ENCODE peak calls at places on chromosomes 6 and 20, in five cellular contexts. E is heart left ventricle, S is testis, N is ovary, G is uterus. J is an unnamed sample.

GRCh38 chr6:87982134-87982533 is 65.5 kb upstream of the SPACA1 start:
- DNase-seq in G (no peak), E (no peak), N (no peak), S (no peak), J (no peak)

GRCh38 chr20:58586565-58587093 is 64.5 kb upstream of the STX16 start:
- DNase-seq in N (no peak), G (no peak), S (no peak), E (no peak), J (no peak)

GRCh38 chr20:36472656-36473071 is 68.7 kb upstream of the MYL9 start:
- DNase-seq in G (peak; percentile 43), N (peak; percentile 48), E (peak; percentile 44), S (no peak), J (no peak)

GRCh38 chr20:24018796-24019195 is 30.2 kb upstream of the GGTLC1 start:
- DNase-seq in E (no peak), G (no peak), N (no peak), S (no peak), J (no peak)

GRCh38 chr6:107732461-107732860 is 91.7 kb downstream of the SCML4 start:
- DNase-seq in G (no peak), E (no peak), N (no peak), S (no peak), J (no peak)

GRCh38 chr20:542777-543368 is 717 bp downstream of the CSNK2A1 start:
- DNase-seq in N (peak; percentile 61), S (peak; percentile 43), E (peak; percentile 25), G (no peak), J (peak; percentile 35)

GRCh38 chr6:129015721-129016120 is 132.8 kb downstream of the LAMA2 start:
- DNase-seq in N (no peak), S (no peak), G (no peak), E (no peak), J (no peak)

GRCh38 chr20:45970646-45971424 is 1.2 kb downstream of the ZNF335 start:
- DNase-seq in S (peak; percentile 52), G (peak; percentile 34), N (peak; percentile 60), E (peak; percentile 29), J (peak; percentile 62)

GRCh38 chr6:41750374-41750773 is 3.2 kb upstream of the PGC start:
- DNase-seq in E (no peak), N (no peak), S (no peak), G (no peak), J (no peak)

GRCh38 chr6:135497412-135498177 is at the start of gene AHI1:
- DNase-seq in G (peak; percentile 91), S (peak; percentile 97), N (peak; percentile 96), E (peak; percentile 93), J (peak; percentile 97)

GRCh38 chr6:159602370-159603185 is 90.5 kb downstream of the SOD2 start:
- DNase-seq in N (no peak), E (no peak), G (no peak), S (peak; percentile 16), J (no peak)

GRCh38 chr6:166567107-166567506 is 19.4 kb downstream of the RAMACL start:
- DNase-seq in N (no peak), E (no peak), S (no peak), G (peak; percentile 51), J (no peak)

GRCh38 chr6:134764741-134765140 is 185.2 kb downstream of the ALDH8A1 start:
- DNase-seq in S (no peak), N (no peak), G (no peak), E (no peak), J (no peak)

GRCh38 chr6:2900821-2901644 is 2.1 kb downstream of the SERPINB9 start:
- DNase-seq in N (no peak), G (peak; percentile 67), E (peak; percentile 43), S (peak; percentile 70), J (no peak)

GRCh38 chr6:121434037-121434770 is 1.2 kb upstream of the GJA1 start:
- DNase-seq in G (peak; percentile 31), E (no peak), N (peak; percentile 49), S (peak; percentile 61), J (no peak)

GRCh38 chr20:64035933-64036345 is at the start of gene C20orf204:
- DNase-seq in E (no peak), N (no peak), G (no peak), S (no peak), J (no peak)
- H3K27ac ChIP-seq in E (no peak within 1 kb of the TSS), N (no peak within 1 kb of the TSS), G (no peak within 1 kb of the TSS), S (no peak within 1 kb of the TSS), J (no peak within 1 kb of the TSS)

DNA sequence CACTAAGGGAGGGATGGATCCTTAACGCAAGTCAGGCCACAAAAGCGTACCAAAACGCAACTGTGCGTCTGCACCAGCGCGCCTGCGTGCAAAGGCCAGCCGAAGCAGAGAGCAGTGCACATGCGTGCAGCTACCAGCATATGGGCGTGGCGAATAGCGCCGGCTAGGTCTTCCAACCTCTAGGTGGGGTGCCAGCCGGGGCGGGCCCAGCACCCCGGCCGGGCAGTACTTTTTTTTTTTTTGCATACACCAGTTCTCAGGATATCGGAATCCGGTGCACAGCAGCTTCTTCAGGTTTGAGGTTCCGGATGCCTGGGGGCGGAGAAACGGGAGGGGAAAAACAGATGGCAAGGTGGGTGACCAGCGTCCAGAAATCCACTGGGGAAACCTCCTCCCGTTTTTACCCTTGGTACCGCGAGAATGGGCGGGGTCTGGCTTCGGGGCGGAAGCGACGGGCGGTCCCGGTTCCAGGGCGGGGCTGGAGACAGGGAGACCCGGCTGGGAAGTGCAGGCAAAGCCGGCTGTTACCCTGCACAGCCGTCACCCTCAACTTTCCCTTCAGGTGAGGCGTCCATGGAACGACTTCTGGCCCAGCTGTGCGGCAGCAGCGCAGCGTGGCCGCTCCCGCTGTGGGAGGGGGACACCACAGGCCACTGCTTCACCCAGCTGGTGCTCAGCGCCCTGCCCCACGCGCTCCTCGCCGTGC is at the start of gene ABCC10:
- DNase-seq in E (peak; percentile 95), N (peak; percentile 94), S (peak; percentile 95), G (peak; percentile 93), J (peak; percentile 95)
- TF ChIP-seq POLR2A in E (peak; percentile 82), N (no peak), S (no peak), G (peak; percentile 36), J (peak; percentile 72)

DNA sequence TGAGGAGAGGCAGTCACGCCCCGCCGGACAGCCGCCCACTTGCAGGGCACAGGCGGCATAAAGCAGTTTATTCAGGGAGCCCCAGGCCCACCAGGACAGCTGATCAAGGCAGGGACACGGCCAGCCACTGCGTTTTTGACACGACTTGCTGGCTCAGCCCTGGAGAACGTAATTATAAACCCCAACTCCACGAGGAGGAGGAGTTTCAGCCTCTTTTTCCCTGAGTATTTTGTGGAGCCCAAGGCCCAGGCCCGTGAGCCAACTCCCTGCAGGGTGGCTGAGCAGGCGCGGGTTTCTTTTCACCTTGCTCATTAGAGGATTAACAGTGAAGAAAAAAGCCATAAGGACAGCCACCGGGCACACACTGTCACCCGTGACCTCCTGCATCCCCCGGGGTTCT is 178.0 kb downstream of the TFAP2C start:
- DNase-seq in N (no peak), S (no peak), E (no peak), G (no peak), J (no peak)
- H3K27me3 ChIP-seq in N (no peaks in the 10 kb centered on the region), S (no peaks in the 10 kb centered on the region), E (peaks cover 48% of the 10 kb centered on the region), G (no peaks in the 10 kb centered on the region), J (no peaks in the 10 kb centered on the region)

GRCh38 chr6:111685506-111685905 is 79.8 kb upstream of the TRAF3IP2 start:
- DNase-seq in G (no peak), S (no peak), N (no peak), E (no peak), J (no peak)
- H3K27ac ChIP-seq in G (peak overlapping the region; percentile 68), S (no peak overlapping the region), N (no peak overlapping the region), E (peak overlapping the region; percentile 79), J (peak overlapping the region; percentile 58)

GRCh38 chr6:131948692-131949614 is 2.2 kb downstream of the CCN2 start:
- DNase-seq in E (peak; percentile 16), G (peak; percentile 58), S (no peak), N (peak; percentile 29), J (no peak)
- TF ChIP-seq POLR2A in E (no peak), G (no peak), S (no peak), N (no peak), J (no peak)